ENCODE peak calls at places on chromosomes 16 and 17, in four cellular contexts. V is Panc1, S is uterus, D is tibial nerve. K is an unnamed sample.

GRCh38 chr17:17104036-17104435 is 61.8 kb downstream of the MPRIP start:
- DNase-seq in V (no peak), S (no peak), D (no peak), K (no peak)

GRCh38 chr17:8740486-8740885 is 4.2 kb downstream of the CCDC42 start:
- DNase-seq in V (no peak), S (no peak), D (no peak), K (no peak)

GRCh38 chr16:89101303-89102034 is 7.8 kb downstream of the ACSF3 start:
- DNase-seq in V (no peak), S (no peak), D (no peak), K (no peak)

GRCh38 chr17:80035937-80036714 is at the start of gene CCDC40:
- DNase-seq in V (no peak), S (peak), D (peak), K (no peak)

GRCh38 chr16:361872-362701 is 8.3 kb downstream of the MRPL28 start:
- DNase-seq in V (peak), S (no peak), D (no peak), K (peak)

GRCh38 chr16:11583171-11583570 is 3.5 kb downstream of the LITAF start:
- DNase-seq in V (no peak), S (peak), D (no peak), K (no peak)

GRCh38 chr17:8189041-8189710 is 804 bp downstream of the BORCS6 start:
- DNase-seq in V (no peak), S (no peak), D (no peak), K (no peak)

GRCh38 chr17:79907217-79907715 is 68.0 kb upstream of the CBX4 start:
- DNase-seq in V (no peak), S (no peak), D (no peak), K (no peak)

GRCh38 chr16:69367980-69368379 is 16.4 kb upstream of the TMED6 start:
- DNase-seq in V (no peak), S (no peak), D (no peak), K (no peak)

GRCh38 chr17:9050801-9051401 is 29.6 kb downstream of the NTN1 start:
- DNase-seq in V (no peak), S (no peak), D (no peak), K (peak)

GRCh38 chr17:80452173-80452915 is 24.1 kb downstream of the NPTX1 start:
- DNase-seq in V (no peak), S (no peak), D (no peak), K (no peak)

GRCh38 chr16:89175280-89176146 is 4.0 kb downstream of the CDH15 start:
- DNase-seq in V (no peak), S (no peak), D (no peak), K (no peak)

GRCh38 chr16:6684076-6684673 is 648.5 kb upstream of the RBFOX1 start:
- DNase-seq in V (peak), S (no peak), D (no peak), K (no peak)

DNA sequence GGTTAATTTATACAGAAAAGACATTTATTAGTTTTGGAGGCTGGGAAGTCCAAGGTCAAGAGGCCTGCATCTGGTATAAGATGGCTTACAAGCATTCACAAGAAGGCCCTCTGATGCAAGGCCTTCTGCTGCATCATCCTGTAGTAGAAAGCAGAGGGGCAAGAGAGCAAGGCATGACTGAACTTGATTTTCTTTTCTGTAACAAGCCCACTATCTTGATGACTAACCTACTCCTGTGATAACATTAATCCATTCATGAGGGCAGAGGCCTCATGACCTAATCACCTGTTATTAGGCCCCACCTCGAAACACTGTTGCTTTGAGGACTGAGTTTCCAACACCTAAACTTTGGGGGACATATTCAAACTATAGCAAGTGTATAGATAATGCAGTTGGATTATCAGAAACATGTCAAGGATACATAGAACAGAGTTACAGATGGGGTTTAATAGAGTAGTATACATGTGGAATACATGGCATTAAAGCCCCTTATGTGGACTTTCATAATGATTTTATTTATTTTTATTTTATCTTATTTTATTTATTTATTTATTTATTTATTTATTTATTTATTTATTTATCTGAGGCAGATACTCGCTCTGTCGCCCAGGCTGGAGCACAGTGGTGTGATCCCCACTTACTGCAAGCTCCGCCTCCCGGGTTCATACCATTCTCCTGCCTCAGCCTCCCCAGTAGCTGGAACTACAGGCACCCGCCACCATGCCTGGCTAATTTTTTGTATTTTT is 88.2 kb downstream of the CHD9 start:
- DNase-seq in V (no peak), S (no peak), D (no peak), K (peak)
- H3K27ac ChIP-seq in V (no peak), S (no peak), D (no peak), K (peak)

GRCh38 chr16:82651921-82652601 is 25.3 kb downstream of the CDH13 start:
- DNase-seq in V (no peak), S (no peak), D (no peak), K (no peak)
- H3K27ac ChIP-seq in V (no peak), S (no peak), D (no peak), K (peak)

GRCh38 chr16:24516900-24517669 is 22.3 kb upstream of the RBBP6 start:
- DNase-seq in V (peak), S (peak), D (peak), K (no peak)
- H3K27ac ChIP-seq in V (no peak), S (peak), D (no peak), K (no peak)

DNA sequence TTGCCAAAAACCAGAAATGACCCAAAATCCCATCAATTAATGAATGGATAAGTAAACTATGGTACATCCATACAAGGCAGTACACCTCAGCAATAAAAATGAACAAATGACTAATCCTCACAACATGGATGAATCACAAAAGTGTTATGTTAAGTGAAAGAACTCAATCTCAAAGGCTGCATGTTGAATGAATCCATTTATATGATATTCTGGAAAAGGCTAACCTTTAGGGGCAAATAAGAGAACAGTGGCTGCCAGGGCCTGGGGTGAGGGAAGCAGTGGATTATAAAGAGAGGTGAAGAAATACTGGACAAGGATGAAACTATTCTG is 46.1 kb upstream of the MSI2 start:
- DNase-seq in V (no peak), S (no peak), D (no peak), K (no peak)
- H3K27ac ChIP-seq in V (no peak), S (no peak), D (no peak), K (peak)

DNA sequence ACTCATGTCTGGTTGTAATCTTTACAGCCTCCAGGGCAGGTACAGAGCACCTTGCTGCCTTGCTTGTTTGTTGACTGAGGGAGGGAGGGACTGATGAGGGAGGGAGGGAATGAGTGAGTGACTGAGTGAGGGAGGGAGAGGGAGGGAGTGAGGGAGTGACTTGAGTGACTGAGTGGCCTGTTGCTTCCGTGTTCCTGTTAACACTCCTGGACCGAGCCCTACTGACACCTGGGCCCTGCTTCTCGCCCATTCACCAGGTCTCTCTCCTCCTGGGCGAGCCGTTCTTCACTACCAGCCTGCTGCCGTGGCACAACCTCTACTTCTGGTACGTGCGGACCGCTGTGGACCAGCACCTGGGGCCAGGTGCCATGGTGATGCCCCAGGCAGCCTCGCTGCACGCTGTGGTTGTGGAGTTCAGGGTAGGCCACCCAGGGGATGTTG is 41.2 kb downstream of the PRMT7 start:
- DNase-seq in V (no peak), S (no peak), D (no peak), K (peak)
- H3K27ac ChIP-seq in V (no peak), S (no peak), D (no peak), K (no peak)

GRCh38 chr16:51151435-51151950 is 423 bp upstream of the SALL1 start:
- DNase-seq in V (no peak), S (peak), D (no peak), K (no peak)

GRCh38 chr16:51153275-51153991 is 2.4 kb upstream of the SALL1 start:
- DNase-seq in V (no peak), S (peak), D (no peak), K (no peak)

GRCh38 chr16:51150894-51151320 is at the start of gene SALL1:
- DNase-seq in V (no peak), S (peak), D (no peak), K (no peak)

GRCh38 chr16:51152691-51153261 is 1.7 kb upstream of the SALL1 start:
- DNase-seq in V (no peak), S (peak), D (no peak), K (no peak)

DNA sequence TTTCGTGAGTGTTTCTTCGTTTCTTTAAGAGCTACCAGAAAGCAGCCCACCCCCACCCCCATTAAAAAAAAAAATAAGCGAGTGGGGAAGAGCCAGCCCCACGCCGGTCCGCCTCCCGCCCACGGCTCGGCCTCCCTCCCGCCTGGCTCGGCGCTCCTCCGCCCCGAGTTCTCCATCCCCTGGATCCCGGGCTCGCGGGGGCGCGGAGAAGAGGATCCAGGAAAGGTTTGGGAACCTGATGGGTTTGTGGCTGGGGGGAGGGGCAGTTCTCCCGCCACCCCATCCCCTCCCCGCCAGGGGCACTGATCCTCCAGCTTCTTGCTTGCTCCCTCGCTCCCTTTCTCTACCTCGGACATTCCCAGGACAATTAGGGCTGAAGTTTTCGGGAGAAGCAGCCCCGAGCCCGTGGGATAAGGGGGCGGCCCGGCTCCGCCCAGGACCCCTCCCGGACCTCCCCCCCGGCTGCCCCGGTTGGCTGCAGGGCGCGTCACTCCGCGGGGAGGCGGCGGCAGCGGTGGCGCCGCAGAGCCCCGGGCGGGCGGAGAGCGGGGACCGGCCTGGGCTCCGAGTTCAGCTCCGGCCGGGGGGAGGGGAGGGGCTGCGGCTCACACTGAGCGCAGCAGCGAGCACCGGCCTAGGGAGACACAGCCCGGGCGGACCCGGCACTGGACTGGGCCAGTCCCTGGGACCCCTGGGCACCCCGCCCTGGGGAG is 1.0 kb upstream of the SALL1 start:
- DNase-seq in V (no peak), S (peak), D (no peak), K (no peak)
- H3K27ac ChIP-seq in V (no peak), S (peak), D (no peak), K (no peak)

DNA sequence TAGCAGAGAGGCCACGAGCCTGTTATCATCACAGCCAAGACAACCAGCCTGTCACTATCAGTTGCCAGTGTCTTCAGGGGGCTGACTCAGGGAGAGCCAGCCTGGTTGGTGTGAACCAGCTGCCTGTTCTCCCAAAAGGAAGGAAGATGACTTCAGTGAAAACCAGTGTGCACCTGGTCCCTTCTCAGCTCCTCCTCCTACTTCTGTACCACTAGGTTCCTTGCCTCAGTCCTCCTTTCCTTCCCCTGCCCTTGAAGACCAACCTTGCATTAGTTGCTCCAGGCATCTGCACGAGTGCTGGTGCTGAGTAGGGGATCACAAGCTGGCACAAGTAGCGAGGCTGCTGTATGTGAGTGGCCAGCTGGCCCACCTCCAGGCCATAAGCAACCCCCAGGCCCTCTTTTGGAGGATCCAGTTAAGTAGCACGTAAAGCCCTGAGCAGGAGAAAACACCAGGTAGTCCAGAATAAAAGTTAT is 8.5 kb downstream of the TUBG1 start:
- DNase-seq in V (no peak), S (no peak), D (no peak), K (no peak)
- H3K27ac ChIP-seq in V (peak), S (no peak), D (no peak), K (no peak)

GRCh38 chr17:38746004-38746892 is 1.9 kb downstream of the PCGF2 start:
- DNase-seq in V (no peak), S (no peak), D (no peak), K (no peak)
- H3K27ac ChIP-seq in V (peak), S (peak), D (no peak), K (no peak)

K was measured in epithelial cell of prostate.